ENCODE peak calls at places on chromosomes 13 and 19, in four cellular contexts. One of them, this sample, is unnamed.

GRCh38 chr19:512548-513365 is 5.5 kb downstream of the TPGS1 start:
- DNase-seq in GM12878: no peak
- DNase-seq in K562: peak; percentile 42
- DNase-seq in HepG2: no peak
- DNase-seq in this sample: peak; percentile 39

GRCh38 chr13:30861836-30862467 is 44.1 kb upstream of the MEDAG start:
- DNase-seq in GM12878: no peak
- DNase-seq in HepG2: no peak
- DNase-seq in K562: no peak
- DNase-seq in this sample: no peak

GRCh38 chr13:65264066-65264465 is 1966.1 kb downstream of the PCDH9 start:
- DNase-seq in GM12878: no peak
- DNase-seq in HepG2: no peak
- DNase-seq in K562: no peak
- DNase-seq in this sample: no peak

GRCh38 chr13:80499536-80500280 is 158.8 kb upstream of the SPRY2 start:
- DNase-seq in GM12878: no peak
- DNase-seq in HepG2: no peak
- DNase-seq in K562: no peak
- DNase-seq in this sample: no peak

GRCh38 chr19:11693505-11694499 is 44.9 kb downstream of the ZNF823 start:
- DNase-seq in HepG2: peak; percentile 85
- DNase-seq in GM12878: no peak
- DNase-seq in K562: peak; percentile 21
- DNase-seq in this sample: peak; percentile 57

GRCh38 chr13:31060655-31061054 is 101.0 kb downstream of the HSPH1 start:
- DNase-seq in GM12878: no peak
- DNase-seq in HepG2: no peak
- DNase-seq in K562: no peak
- DNase-seq in this sample: no peak

GRCh38 chr19:38684078-38684861 is 36.8 kb downstream of the ACTN4 start:
- DNase-seq in HepG2: no peak
- DNase-seq in GM12878: no peak
- DNase-seq in K562: peak; percentile 71
- DNase-seq in this sample: no peak

GRCh38 chr13:45511310-45512147 is 46.8 kb downstream of the COG3 start:
- DNase-seq in GM12878: peak; percentile 24
- DNase-seq in HepG2: peak; percentile 72
- DNase-seq in K562: peak; percentile 46
- DNase-seq in this sample: no peak

GRCh38 chr13:91576590-91576989 is 178.2 kb downstream of the GPC5 start:
- DNase-seq in K562: peak; percentile 60
- DNase-seq in GM12878: no peak
- DNase-seq in HepG2: peak; percentile 1
- DNase-seq in this sample: peak; percentile 50
- TF ChIP-seq NR2C2 in K562: no peak
- TF ChIP-seq NR2C2 in GM12878: no peak
- TF ChIP-seq NR2C2 in HepG2: no peak
- TF ChIP-seq NR2C2 in this sample: no peak

GRCh38 chr19:44554641-44555246 is 25.3 kb upstream of the CEACAM20 start:
- DNase-seq in GM12878: no peak
- DNase-seq in HepG2: no peak
- DNase-seq in K562: no peak
- DNase-seq in this sample: no peak

GRCh38 chr19:44553478-44554171 is 24.1 kb upstream of the CEACAM20 start:
- DNase-seq in K562: peak; percentile 53
- DNase-seq in HepG2: no peak
- DNase-seq in GM12878: no peak
- DNase-seq in this sample: no peak

GRCh38 chr19:44552324-44552723 is 22.8 kb upstream of the CEACAM20 start:
- DNase-seq in HepG2: peak; percentile 47
- DNase-seq in GM12878: no peak
- DNase-seq in K562: peak; percentile 72
- DNase-seq in this sample: peak; percentile 95

GRCh38 chr19:44557933-44558332 is 28.5 kb upstream of the CEACAM20 start:
- DNase-seq in HepG2: no peak
- DNase-seq in K562: no peak
- DNase-seq in GM12878: no peak
- DNase-seq in this sample: no peak
- TF ChIP-seq NR2C2 in HepG2: no peak
- TF ChIP-seq NR2C2 in K562: no peak
- TF ChIP-seq NR2C2 in GM12878: no peak
- TF ChIP-seq NR2C2 in this sample: no peak

GRCh38 chr19:6272913-6273600 is 6.7 kb downstream of the MLLT1 start:
- DNase-seq in HepG2: no peak
- DNase-seq in K562: no peak
- DNase-seq in GM12878: no peak
- DNase-seq in this sample: no peak

GRCh38 chr19:6271251-6271650 is 8.5 kb downstream of the MLLT1 start:
- DNase-seq in K562: peak; percentile 56
- DNase-seq in GM12878: no peak
- DNase-seq in HepG2: no peak
- DNase-seq in this sample: peak; percentile 33

GRCh38 chr19:6270822-6271221 is 9.0 kb downstream of the MLLT1 start:
- DNase-seq in HepG2: no peak
- DNase-seq in K562: no peak
- DNase-seq in GM12878: no peak
- DNase-seq in this sample: no peak

GRCh38 chr19:6272411-6272791 is 7.4 kb downstream of the MLLT1 start:
- DNase-seq in GM12878: no peak
- DNase-seq in K562: peak; percentile 36
- DNase-seq in HepG2: no peak
- DNase-seq in this sample: no peak

GRCh38 chr19:6271721-6272410 is 7.9 kb downstream of the MLLT1 start:
- DNase-seq in K562: peak; percentile 73
- DNase-seq in GM12878: no peak
- DNase-seq in HepG2: no peak
- DNase-seq in this sample: peak; percentile 24
- TF ChIP-seq NR2C2 in K562: no peak
- TF ChIP-seq NR2C2 in GM12878: no peak
- TF ChIP-seq NR2C2 in HepG2: no peak
- TF ChIP-seq NR2C2 in this sample: no peak

GRCh38 chr13:113848020-113848419 is 15.9 kb downstream of the GAS6 start:
- DNase-seq in K562: no peak
- DNase-seq in GM12878: no peak
- DNase-seq in HepG2: no peak
- DNase-seq in this sample: no peak
- TF ChIP-seq NR2C2 in K562: no peak
- TF ChIP-seq NR2C2 in GM12878: no peak
- TF ChIP-seq NR2C2 in HepG2: no peak
- TF ChIP-seq NR2C2 in this sample: no peak